ENCODE peak calls at places on chromosome 21, in nine cellular contexts. One of them, this sample, is unnamed.

GRCh38 chr21:32061755-32062154 is 188.9 kb downstream of the HUNK start:
- DNase-seq in uterus: no peak
- DNase-seq in HT-29: no peak
- DNase-seq in A549: no peak
- DNase-seq in vagina: no peak
- DNase-seq in activated effector memory CD4-positive, alpha-beta T cell treated with anti-CD3 and anti-CD28 coated beads, Interleukin-2, amount 50 U/mL, for 16 hours: no peak
- DNase-seq in activated CD8-positive, alpha-beta memory T cell treated with anti-CD3 and anti-CD28 coated beads, Interleukin-2, amount 50 U/mL, for 48 hours: peak
- DNase-seq in stromal cell of bone marrow: no peak
- DNase-seq in cerebellar cortex: no peak
- DNase-seq in this sample: no peak

GRCh38 chr21:45727390-45727789 is 83.9 kb downstream of the PCBP3 start:
- DNase-seq in uterus: no peak
- DNase-seq in HT-29: no peak
- DNase-seq in A549: no peak
- DNase-seq in vagina: no peak
- DNase-seq in activated effector memory CD4-positive, alpha-beta T cell treated with anti-CD3 and anti-CD28 coated beads, Interleukin-2, amount 50 U/mL, for 16 hours: no peak
- DNase-seq in activated CD8-positive, alpha-beta memory T cell treated with anti-CD3 and anti-CD28 coated beads, Interleukin-2, amount 50 U/mL, for 48 hours: no peak
- DNase-seq in stromal cell of bone marrow: no peak
- DNase-seq in cerebellar cortex: no peak
- DNase-seq in this sample: no peak

GRCh38 chr21:42636931-42637601 is 16.4 kb upstream of the PDE9A start:
- DNase-seq in uterus: no peak
- DNase-seq in HT-29: no peak
- DNase-seq in A549: no peak
- DNase-seq in vagina: no peak
- DNase-seq in activated effector memory CD4-positive, alpha-beta T cell treated with anti-CD3 and anti-CD28 coated beads, Interleukin-2, amount 50 U/mL, for 16 hours: no peak
- DNase-seq in activated CD8-positive, alpha-beta memory T cell treated with anti-CD3 and anti-CD28 coated beads, Interleukin-2, amount 50 U/mL, for 48 hours: no peak
- DNase-seq in stromal cell of bone marrow: no peak
- DNase-seq in cerebellar cortex: no peak
- DNase-seq in this sample: no peak

GRCh38 chr21:38400195-38400695 is 98.0 kb downstream of the ERG start:
- DNase-seq in uterus: no peak
- DNase-seq in HT-29: no peak
- DNase-seq in A549: no peak
- DNase-seq in vagina: no peak
- DNase-seq in activated effector memory CD4-positive, alpha-beta T cell treated with anti-CD3 and anti-CD28 coated beads, Interleukin-2, amount 50 U/mL, for 16 hours: no peak
- DNase-seq in activated CD8-positive, alpha-beta memory T cell treated with anti-CD3 and anti-CD28 coated beads, Interleukin-2, amount 50 U/mL, for 48 hours: no peak
- DNase-seq in stromal cell of bone marrow: no peak
- DNase-seq in cerebellar cortex: no peak
- DNase-seq in this sample: no peak

GRCh38 chr21:38824124-38824822 is 18.5 kb downstream of the ETS2 start:
- DNase-seq in uterus: no peak
- DNase-seq in HT-29: peak
- DNase-seq in A549: no peak
- DNase-seq in vagina: peak
- DNase-seq in activated effector memory CD4-positive, alpha-beta T cell treated with anti-CD3 and anti-CD28 coated beads, Interleukin-2, amount 50 U/mL, for 16 hours: no peak
- DNase-seq in activated CD8-positive, alpha-beta memory T cell treated with anti-CD3 and anti-CD28 coated beads, Interleukin-2, amount 50 U/mL, for 48 hours: no peak
- DNase-seq in stromal cell of bone marrow: no peak
- DNase-seq in cerebellar cortex: no peak
- DNase-seq in this sample: no peak

GRCh38 chr21:29487154-29487553 is 188.4 kb downstream of the BACH1 start:
- DNase-seq in uterus: no peak
- DNase-seq in HT-29: no peak
- DNase-seq in A549: no peak
- DNase-seq in vagina: no peak
- DNase-seq in activated effector memory CD4-positive, alpha-beta T cell treated with anti-CD3 and anti-CD28 coated beads, Interleukin-2, amount 50 U/mL, for 16 hours: no peak
- DNase-seq in activated CD8-positive, alpha-beta memory T cell treated with anti-CD3 and anti-CD28 coated beads, Interleukin-2, amount 50 U/mL, for 48 hours: no peak
- DNase-seq in stromal cell of bone marrow: no peak
- DNase-seq in cerebellar cortex: no peak
- DNase-seq in this sample: no peak

GRCh38 chr21:31911138-31911907 is 38.5 kb downstream of the HUNK start:
- DNase-seq in uterus: no peak
- DNase-seq in HT-29: no peak
- DNase-seq in A549: peak
- DNase-seq in vagina: no peak
- DNase-seq in activated effector memory CD4-positive, alpha-beta T cell treated with anti-CD3 and anti-CD28 coated beads, Interleukin-2, amount 50 U/mL, for 16 hours: no peak
- DNase-seq in activated CD8-positive, alpha-beta memory T cell treated with anti-CD3 and anti-CD28 coated beads, Interleukin-2, amount 50 U/mL, for 48 hours: no peak
- DNase-seq in stromal cell of bone marrow: no peak
- DNase-seq in cerebellar cortex: no peak
- DNase-seq in this sample: no peak

GRCh38 chr21:20083925-20084324 is 914.3 kb upstream of the NCAM2 start:
- DNase-seq in uterus: no peak
- DNase-seq in HT-29: no peak
- DNase-seq in A549: no peak
- DNase-seq in vagina: no peak
- DNase-seq in activated effector memory CD4-positive, alpha-beta T cell treated with anti-CD3 and anti-CD28 coated beads, Interleukin-2, amount 50 U/mL, for 16 hours: no peak
- DNase-seq in activated CD8-positive, alpha-beta memory T cell treated with anti-CD3 and anti-CD28 coated beads, Interleukin-2, amount 50 U/mL, for 48 hours: no peak
- DNase-seq in stromal cell of bone marrow: no peak
- DNase-seq in cerebellar cortex: no peak
- DNase-seq in this sample: no peak

GRCh38 chr21:46295996-46296752 is 10.0 kb downstream of the YBEY start:
- DNase-seq in uterus: peak
- DNase-seq in HT-29: no peak
- DNase-seq in A549: no peak
- DNase-seq in vagina: no peak
- DNase-seq in activated effector memory CD4-positive, alpha-beta T cell treated with anti-CD3 and anti-CD28 coated beads, Interleukin-2, amount 50 U/mL, for 16 hours: peak
- DNase-seq in activated CD8-positive, alpha-beta memory T cell treated with anti-CD3 and anti-CD28 coated beads, Interleukin-2, amount 50 U/mL, for 48 hours: peak
- DNase-seq in stromal cell of bone marrow: peak
- DNase-seq in cerebellar cortex: no peak
- DNase-seq in this sample: peak

GRCh38 chr21:27134513-27134912 is 167.6 kb upstream of the ADAMTS5 start:
- DNase-seq in uterus: no peak
- DNase-seq in HT-29: no peak
- DNase-seq in A549: no peak
- DNase-seq in vagina: no peak
- DNase-seq in activated effector memory CD4-positive, alpha-beta T cell treated with anti-CD3 and anti-CD28 coated beads, Interleukin-2, amount 50 U/mL, for 16 hours: no peak
- DNase-seq in activated CD8-positive, alpha-beta memory T cell treated with anti-CD3 and anti-CD28 coated beads, Interleukin-2, amount 50 U/mL, for 48 hours: no peak
- DNase-seq in stromal cell of bone marrow: no peak
- DNase-seq in cerebellar cortex: peak
- DNase-seq in this sample: peak

GRCh38 chr21:17789085-17789484 is 30.1 kb downstream of the C21orf91 start:
- DNase-seq in uterus: no peak
- DNase-seq in HT-29: no peak
- DNase-seq in A549: no peak
- DNase-seq in vagina: no peak
- DNase-seq in activated effector memory CD4-positive, alpha-beta T cell treated with anti-CD3 and anti-CD28 coated beads, Interleukin-2, amount 50 U/mL, for 16 hours: no peak
- DNase-seq in activated CD8-positive, alpha-beta memory T cell treated with anti-CD3 and anti-CD28 coated beads, Interleukin-2, amount 50 U/mL, for 48 hours: no peak
- DNase-seq in stromal cell of bone marrow: no peak
- DNase-seq in cerebellar cortex: no peak
- DNase-seq in this sample: no peak

GRCh38 chr21:36004441-36004840 is 55.9 kb downstream of the SETD4 start:
- DNase-seq in uterus: no peak
- DNase-seq in HT-29: no peak
- DNase-seq in A549: no peak
- DNase-seq in vagina: no peak
- DNase-seq in activated effector memory CD4-positive, alpha-beta T cell treated with anti-CD3 and anti-CD28 coated beads, Interleukin-2, amount 50 U/mL, for 16 hours: no peak
- DNase-seq in activated CD8-positive, alpha-beta memory T cell treated with anti-CD3 and anti-CD28 coated beads, Interleukin-2, amount 50 U/mL, for 48 hours: no peak
- DNase-seq in stromal cell of bone marrow: no peak
- DNase-seq in cerebellar cortex: no peak
- DNase-seq in this sample: no peak

GRCh38 chr21:20996421-20997307 is 1.5 kb upstream of the NCAM2 start:
- DNase-seq in uterus: no peak
- DNase-seq in HT-29: no peak
- DNase-seq in A549: no peak
- DNase-seq in vagina: no peak
- DNase-seq in activated effector memory CD4-positive, alpha-beta T cell treated with anti-CD3 and anti-CD28 coated beads, Interleukin-2, amount 50 U/mL, for 16 hours: no peak
- DNase-seq in activated CD8-positive, alpha-beta memory T cell treated with anti-CD3 and anti-CD28 coated beads, Interleukin-2, amount 50 U/mL, for 48 hours: no peak
- DNase-seq in stromal cell of bone marrow: no peak
- DNase-seq in cerebellar cortex: no peak
- DNase-seq in this sample: peak

GRCh38 chr21:35234725-35235124 is 185.6 kb upstream of the RUNX1 start:
- DNase-seq in uterus: no peak
- DNase-seq in HT-29: no peak
- DNase-seq in A549: no peak
- DNase-seq in vagina: no peak
- DNase-seq in activated effector memory CD4-positive, alpha-beta T cell treated with anti-CD3 and anti-CD28 coated beads, Interleukin-2, amount 50 U/mL, for 16 hours: no peak
- DNase-seq in activated CD8-positive, alpha-beta memory T cell treated with anti-CD3 and anti-CD28 coated beads, Interleukin-2, amount 50 U/mL, for 48 hours: no peak
- DNase-seq in stromal cell of bone marrow: no peak
- DNase-seq in cerebellar cortex: no peak
- DNase-seq in this sample: no peak

GRCh38 chr21:25375675-25376074 is 231.6 kb downstream of the MRPL39 start:
- DNase-seq in uterus: no peak
- DNase-seq in HT-29: no peak
- DNase-seq in A549: no peak
- DNase-seq in vagina: no peak
- DNase-seq in activated effector memory CD4-positive, alpha-beta T cell treated with anti-CD3 and anti-CD28 coated beads, Interleukin-2, amount 50 U/mL, for 16 hours: no peak
- DNase-seq in activated CD8-positive, alpha-beta memory T cell treated with anti-CD3 and anti-CD28 coated beads, Interleukin-2, amount 50 U/mL, for 48 hours: no peak
- DNase-seq in stromal cell of bone marrow: no peak
- DNase-seq in cerebellar cortex: no peak
- DNase-seq in this sample: no peak

GRCh38 chr21:16125274-16125673 is 395.5 kb downstream of the USP25 start:
- DNase-seq in uterus: no peak
- DNase-seq in HT-29: no peak
- DNase-seq in A549: no peak
- DNase-seq in vagina: no peak
- DNase-seq in activated effector memory CD4-positive, alpha-beta T cell treated with anti-CD3 and anti-CD28 coated beads, Interleukin-2, amount 50 U/mL, for 16 hours: no peak
- DNase-seq in activated CD8-positive, alpha-beta memory T cell treated with anti-CD3 and anti-CD28 coated beads, Interleukin-2, amount 50 U/mL, for 48 hours: no peak
- DNase-seq in stromal cell of bone marrow: no peak
- DNase-seq in cerebellar cortex: no peak
- DNase-seq in this sample: no peak

GRCh38 chr21:29349702-29350101 is 51.0 kb downstream of the BACH1 start:
- DNase-seq in uterus: no peak
- DNase-seq in HT-29: no peak
- DNase-seq in A549: no peak
- DNase-seq in vagina: no peak
- DNase-seq in activated effector memory CD4-positive, alpha-beta T cell treated with anti-CD3 and anti-CD28 coated beads, Interleukin-2, amount 50 U/mL, for 16 hours: no peak
- DNase-seq in activated CD8-positive, alpha-beta memory T cell treated with anti-CD3 and anti-CD28 coated beads, Interleukin-2, amount 50 U/mL, for 48 hours: no peak
- DNase-seq in stromal cell of bone marrow: no peak
- DNase-seq in cerebellar cortex: no peak
- DNase-seq in this sample: no peak

GRCh38 chr21:36603221-36603620 is 95.7 kb upstream of the SIM2 start:
- DNase-seq in uterus: no peak
- DNase-seq in HT-29: no peak
- DNase-seq in A549: no peak
- DNase-seq in vagina: no peak
- DNase-seq in activated effector memory CD4-positive, alpha-beta T cell treated with anti-CD3 and anti-CD28 coated beads, Interleukin-2, amount 50 U/mL, for 16 hours: no peak
- DNase-seq in activated CD8-positive, alpha-beta memory T cell treated with anti-CD3 and anti-CD28 coated beads, Interleukin-2, amount 50 U/mL, for 48 hours: no peak
- DNase-seq in stromal cell of bone marrow: no peak
- DNase-seq in cerebellar cortex: no peak
- DNase-seq in this sample: no peak

GRCh38 chr21:31265293-31265692 is 78.8 kb downstream of the TIAM1 start:
- DNase-seq in uterus: peak
- DNase-seq in HT-29: no peak
- DNase-seq in A549: no peak
- DNase-seq in vagina: no peak
- DNase-seq in activated effector memory CD4-positive, alpha-beta T cell treated with anti-CD3 and anti-CD28 coated beads, Interleukin-2, amount 50 U/mL, for 16 hours: no peak
- DNase-seq in activated CD8-positive, alpha-beta memory T cell treated with anti-CD3 and anti-CD28 coated beads, Interleukin-2, amount 50 U/mL, for 48 hours: no peak
- DNase-seq in stromal cell of bone marrow: no peak
- DNase-seq in cerebellar cortex: peak
- DNase-seq in this sample: no peak

GRCh38 chr21:36120304-36120902 is 14.5 kb upstream of the CBR3 start:
- DNase-seq in uterus: peak
- DNase-seq in HT-29: no peak
- DNase-seq in A549: no peak
- DNase-seq in vagina: no peak
- DNase-seq in activated effector memory CD4-positive, alpha-beta T cell treated with anti-CD3 and anti-CD28 coated beads, Interleukin-2, amount 50 U/mL, for 16 hours: no peak
- DNase-seq in activated CD8-positive, alpha-beta memory T cell treated with anti-CD3 and anti-CD28 coated beads, Interleukin-2, amount 50 U/mL, for 48 hours: no peak
- DNase-seq in stromal cell of bone marrow: no peak
- DNase-seq in cerebellar cortex: no peak
- DNase-seq in this sample: no peak

GRCh38 chr21:38447611-38448010 is 50.7 kb downstream of the ERG start:
- DNase-seq in uterus: no peak
- DNase-seq in HT-29: no peak
- DNase-seq in A549: no peak
- DNase-seq in vagina: no peak
- DNase-seq in activated effector memory CD4-positive, alpha-beta T cell treated with anti-CD3 and anti-CD28 coated beads, Interleukin-2, amount 50 U/mL, for 16 hours: no peak
- DNase-seq in activated CD8-positive, alpha-beta memory T cell treated with anti-CD3 and anti-CD28 coated beads, Interleukin-2, amount 50 U/mL, for 48 hours: no peak
- DNase-seq in stromal cell of bone marrow: no peak
- DNase-seq in cerebellar cortex: no peak
- DNase-seq in this sample: no peak

GRCh38 chr21:34906401-34906800 is 142.7 kb downstream of the RUNX1 start:
- DNase-seq in uterus: no peak
- DNase-seq in HT-29: no peak
- DNase-seq in A549: no peak
- DNase-seq in vagina: no peak
- DNase-seq in activated effector memory CD4-positive, alpha-beta T cell treated with anti-CD3 and anti-CD28 coated beads, Interleukin-2, amount 50 U/mL, for 16 hours: no peak
- DNase-seq in activated CD8-positive, alpha-beta memory T cell treated with anti-CD3 and anti-CD28 coated beads, Interleukin-2, amount 50 U/mL, for 48 hours: no peak
- DNase-seq in stromal cell of bone marrow: no peak
- DNase-seq in cerebellar cortex: no peak
- DNase-seq in this sample: no peak

GRCh38 chr21:36061445-36061844 is 1.1 kb upstream of the SETD4 start:
- DNase-seq in uterus: no peak
- DNase-seq in HT-29: no peak
- DNase-seq in A549: no peak
- DNase-seq in vagina: no peak
- DNase-seq in activated effector memory CD4-positive, alpha-beta T cell treated with anti-CD3 and anti-CD28 coated beads, Interleukin-2, amount 50 U/mL, for 16 hours: no peak
- DNase-seq in activated CD8-positive, alpha-beta memory T cell treated with anti-CD3 and anti-CD28 coated beads, Interleukin-2, amount 50 U/mL, for 48 hours: no peak
- DNase-seq in stromal cell of bone marrow: no peak
- DNase-seq in cerebellar cortex: no peak
- DNase-seq in this sample: no peak